ENCODE peak calls at places on chromosomes 1 and 21, in eight cellular contexts. P is Panc1, X is HEK293T, S is hippocampal formation, Q is ecto neural progenitor cell, K is left ventricle myocardium superior, I is iPS-NIHi11, U is activated gamma-delta T cell treated with Interleukin-2 at 50 U/mL for 16 hours. N is an unnamed sample.

GRCh38 chr1:30005972-30006619 is 717.3 kb downstream of the MATN1 start:
- DNase-seq in P (no peak), X (no peak), S (no peak), Q (no peak), K (no peak), I (no peak), U (no peak), N (peak)

GRCh38 chr1:218347713-218348627 is 2.8 kb downstream of the TGFB2 start:
- DNase-seq in P (no peak), X (no peak), S (no peak), Q (no peak), K (no peak), I (no peak), U (no peak), N (no peak)

GRCh38 chr1:183227963-183228649 is 42.0 kb downstream of the LAMC2 start:
- DNase-seq in P (peak), X (peak), S (no peak), Q (peak), K (peak), I (peak), U (peak), N (peak)

GRCh38 chr21:43270800-43271261 is 102.0 kb downstream of the CRYAA start:
- DNase-seq in P (no peak), X (no peak), S (no peak), Q (no peak), K (peak), I (no peak), U (no peak), N (no peak)

GRCh38 chr1:40628903-40629292 is 36.6 kb downstream of the RIMS3 start:
- DNase-seq in P (no peak), X (no peak), S (no peak), Q (no peak), K (no peak), I (no peak), U (no peak), N (no peak)

GRCh38 chr1:8821084-8821483 is 3.6 kb upstream of the RERE start:
- DNase-seq in P (no peak), X (no peak), S (no peak), Q (no peak), K (no peak), I (no peak), U (no peak), N (no peak)

GRCh38 chr1:236103059-236103458 is 38.2 kb upstream of the NID1 start:
- DNase-seq in P (no peak), X (no peak), S (no peak), Q (no peak), K (no peak), I (peak), U (no peak), N (no peak)

GRCh38 chr1:91755888-91756287 is 130.1 kb downstream of the TGFBR3 start:
- DNase-seq in P (no peak), X (no peak), S (no peak), Q (no peak), K (no peak), I (no peak), U (no peak), N (no peak)

GRCh38 chr21:14403681-14404318 is 20.9 kb upstream of the HSPA13 start:
- DNase-seq in P (no peak), X (peak), S (no peak), Q (no peak), K (no peak), I (peak), U (no peak), N (peak)

GRCh38 chr21:41648591-41649031 is 118.2 kb downstream of the RIPK4 start:
- DNase-seq in P (no peak), X (no peak), S (no peak), Q (no peak), K (no peak), I (no peak), U (no peak), N (no peak)

GRCh38 chr1:147264158-147264768 is 21.8 kb downstream of the CHD1L start:
- DNase-seq in P (no peak), X (no peak), S (no peak), Q (no peak), K (no peak), I (no peak), U (no peak), N (no peak)

GRCh38 chr1:184888505-184888904 is 85.8 kb downstream of the NIBAN1 start:
- DNase-seq in P (no peak), X (no peak), S (no peak), Q (no peak), K (no peak), I (no peak), U (no peak), N (peak)

GRCh38 chr1:36321119-36321951 is 2.1 kb downstream of the EVA1B start:
- DNase-seq in P (no peak), X (no peak), S (no peak), Q (peak), K (peak), I (peak), U (no peak), N (peak)

GRCh38 chr1:179038528-179039281 is 13.0 kb downstream of the FAM20B start:
- DNase-seq in P (no peak), X (no peak), S (no peak), Q (no peak), K (no peak), I (no peak), U (no peak), N (no peak)

GRCh38 chr1:101460709-101461108 is 223.9 kb downstream of the S1PR1 start:
- DNase-seq in P (no peak), X (no peak), S (no peak), Q (no peak), K (no peak), I (no peak), U (no peak), N (no peak)

GRCh38 chr1:8497196-8497878 is 179.4 kb downstream of the SLC45A1 start:
- DNase-seq in P (peak), X (no peak), S (no peak), Q (no peak), K (no peak), I (no peak), U (no peak), N (no peak)

GRCh38 chr1:32205401-32206370 is at the start of gene IQCC:
- DNase-seq in P (no peak), X (peak), S (peak), Q (peak), K (peak), I (peak), U (peak), N (peak)

GRCh38 chr1:5765465-5765864 is 226.8 kb downstream of the NPHP4 start:
- DNase-seq in P (no peak), X (no peak), S (no peak), Q (no peak), K (no peak), I (no peak), U (no peak), N (no peak)

GRCh38 chr1:27760411-27760810 is 12.6 kb upstream of the STX12 start:
- DNase-seq in P (no peak), X (no peak), S (no peak), Q (no peak), K (no peak), I (no peak), U (no peak), N (no peak)

N was measured in HCT116.